ENCODE peak calls at places on chromosomes 1 and 21, in six cellular contexts. One of them, this sample, is unnamed.

GRCh38 chr1:230986976-230987375 is 8.1 kb downstream of the ARV1 start:
- DNase-seq in H9: no peak
- DNase-seq in neuronal stem cell: no peak
- DNase-seq in mesendoderm: no peak
- DNase-seq in IMR-90: peak; percentile 78
- DNase-seq in H1: no peak
- DNase-seq in this sample: peak; percentile 64

GRCh38 chr1:230153655-230154296 is 86.7 kb downstream of the GALNT2 start:
- DNase-seq in H9: no peak
- DNase-seq in neuronal stem cell: peak; percentile 33
- DNase-seq in mesendoderm: no peak
- DNase-seq in IMR-90: peak; percentile 61
- DNase-seq in H1: no peak
- DNase-seq in this sample: peak; percentile 36

GRCh38 chr1:161934278-161934608 is 89.4 kb downstream of the OLFML2B start:
- DNase-seq in H9: no peak
- DNase-seq in neuronal stem cell: no peak
- DNase-seq in mesendoderm: no peak
- DNase-seq in IMR-90: no peak
- DNase-seq in H1: no peak
- DNase-seq in this sample: no peak

GRCh38 chr1:87528754-87529517 is 200.3 kb downstream of the LMO4 start:
- DNase-seq in H9: no peak
- DNase-seq in neuronal stem cell: no peak
- DNase-seq in mesendoderm: no peak
- DNase-seq in IMR-90: no peak
- DNase-seq in H1: no peak
- DNase-seq in this sample: no peak

GRCh38 chr21:36425286-36425685 is 40.1 kb downstream of the CHAF1B start:
- DNase-seq in H9: no peak
- DNase-seq in neuronal stem cell: no peak
- DNase-seq in mesendoderm: no peak
- DNase-seq in IMR-90: peak; percentile 84
- DNase-seq in H1: no peak
- DNase-seq in this sample: no peak

GRCh38 chr1:212067790-212068189 is 32.2 kb downstream of the DTL start:
- DNase-seq in H9: no peak
- DNase-seq in neuronal stem cell: no peak
- DNase-seq in mesendoderm: no peak
- DNase-seq in IMR-90: no peak
- DNase-seq in H1: no peak
- DNase-seq in this sample: no peak

GRCh38 chr1:225342695-225343094 is 85.1 kb downstream of the LBR start:
- DNase-seq in H9: no peak
- DNase-seq in neuronal stem cell: no peak
- DNase-seq in mesendoderm: no peak
- DNase-seq in IMR-90: no peak
- DNase-seq in H1: no peak
- DNase-seq in this sample: no peak

GRCh38 chr1:183346276-183346732 is 71.9 kb downstream of the NMNAT2 start:
- DNase-seq in H9: no peak
- DNase-seq in neuronal stem cell: no peak
- DNase-seq in mesendoderm: no peak
- DNase-seq in IMR-90: no peak
- DNase-seq in H1: no peak
- DNase-seq in this sample: no peak

GRCh38 chr1:246165826-246166709 is 341.0 kb downstream of the SMYD3 start:
- DNase-seq in H9: no peak
- DNase-seq in neuronal stem cell: no peak
- DNase-seq in mesendoderm: no peak
- DNase-seq in IMR-90: no peak
- DNase-seq in H1: no peak
- DNase-seq in this sample: no peak

GRCh38 chr1:109764561-109765482 is 1.1 kb upstream of the EPS8L3 start:
- DNase-seq in H9: no peak
- DNase-seq in neuronal stem cell: no peak
- DNase-seq in mesendoderm: no peak
- DNase-seq in IMR-90: no peak
- DNase-seq in H1: no peak
- DNase-seq in this sample: no peak

GRCh38 chr1:114386129-114387037 is 124.6 kb downstream of the TRIM33 start:
- DNase-seq in H9: no peak
- DNase-seq in neuronal stem cell: no peak
- DNase-seq in mesendoderm: peak; percentile 38
- DNase-seq in IMR-90: no peak
- DNase-seq in H1: peak; percentile 37
- DNase-seq in this sample: peak; percentile 78

GRCh38 chr21:38486221-38486620 is 12.1 kb downstream of the ERG start:
- DNase-seq in H9: no peak
- DNase-seq in neuronal stem cell: no peak
- DNase-seq in mesendoderm: no peak
- DNase-seq in IMR-90: peak; percentile 32
- DNase-seq in H1: no peak
- DNase-seq in this sample: peak; percentile 71

GRCh38 chr1:193545171-193545570 is 358.8 kb upstream of the B3GALT2 start:
- DNase-seq in H9: no peak
- DNase-seq in neuronal stem cell: no peak
- DNase-seq in mesendoderm: no peak
- DNase-seq in IMR-90: no peak
- DNase-seq in H1: no peak
- DNase-seq in this sample: no peak

GRCh38 chr1:110011527-110012041 is 22.8 kb upstream of the STRIP1 start:
- DNase-seq in H9: peak; percentile 39
- DNase-seq in neuronal stem cell: no peak
- DNase-seq in mesendoderm: peak; percentile 80
- DNase-seq in IMR-90: peak; percentile 73
- DNase-seq in H1: peak; percentile 49
- DNase-seq in this sample: peak; percentile 64

GRCh38 chr1:22043175-22043769 is 9.2 kb upstream of the CDC42 start:
- DNase-seq in H9: no peak
- DNase-seq in neuronal stem cell: no peak
- DNase-seq in mesendoderm: no peak
- DNase-seq in IMR-90: no peak
- DNase-seq in H1: no peak
- DNase-seq in this sample: peak; percentile 87

GRCh38 chr1:42173155-42173933 is 8.8 kb upstream of the GUCA2A start:
- DNase-seq in H9: peak; percentile 84
- DNase-seq in neuronal stem cell: peak; percentile 73
- DNase-seq in mesendoderm: peak; percentile 81
- DNase-seq in IMR-90: peak; percentile 28
- DNase-seq in H1: peak; percentile 91
- DNase-seq in this sample: peak; percentile 57

GRCh38 chr21:15445327-15445726 is 284.5 kb upstream of the USP25 start:
- DNase-seq in H9: peak; percentile 71
- DNase-seq in neuronal stem cell: no peak
- DNase-seq in mesendoderm: no peak
- DNase-seq in IMR-90: no peak
- DNase-seq in H1: no peak
- DNase-seq in this sample: no peak

GRCh38 chr1:151611288-151611790 is 511 bp upstream of the SNX27 start:
- DNase-seq in H9: no peak
- DNase-seq in neuronal stem cell: no peak
- DNase-seq in mesendoderm: peak; percentile 52
- DNase-seq in IMR-90: peak; percentile 58
- DNase-seq in H1: no peak
- DNase-seq in this sample: peak; percentile 99

GRCh38 chr1:151613275-151613867 is 1.5 kb downstream of the SNX27 start:
- DNase-seq in H9: no peak
- DNase-seq in neuronal stem cell: no peak
- DNase-seq in mesendoderm: peak; percentile 55
- DNase-seq in IMR-90: no peak
- DNase-seq in H1: peak; percentile 53
- DNase-seq in this sample: no peak

GRCh38 chr1:151612506-151613274 is 840 bp downstream of the SNX27 start:
- DNase-seq in H9: peak; percentile 46
- DNase-seq in neuronal stem cell: no peak
- DNase-seq in mesendoderm: peak; percentile 61
- DNase-seq in IMR-90: no peak
- DNase-seq in H1: no peak
- DNase-seq in this sample: no peak

GRCh38 chr1:151610142-151610541 is 1.7 kb upstream of the SNX27 start:
- DNase-seq in H9: no peak
- DNase-seq in neuronal stem cell: no peak
- DNase-seq in mesendoderm: no peak
- DNase-seq in IMR-90: no peak
- DNase-seq in H1: no peak
- DNase-seq in this sample: no peak

GRCh38 chr1:151611832-151612505 is at the start of gene SNX27:
- DNase-seq in H9: peak; percentile 97
- DNase-seq in neuronal stem cell: peak; percentile 97
- DNase-seq in mesendoderm: peak; percentile 98
- DNase-seq in IMR-90: peak; percentile 90
- DNase-seq in H1: peak; percentile 93
- DNase-seq in this sample: peak; percentile 88
- H3K23ac ChIP-seq in H9: no peak within 1 kb of the TSS
- H3K23ac ChIP-seq in neuronal stem cell: peak within 1 kb of the TSS; percentile 99
- H3K23ac ChIP-seq in mesendoderm: peak within 1 kb of the TSS; percentile 48
- H3K23ac ChIP-seq in IMR-90: peak within 1 kb of the TSS; percentile 93
- H3K23ac ChIP-seq in H1: no peak within 1 kb of the TSS
- H3K23ac ChIP-seq in this sample: no peak within 1 kb of the TSS

GRCh38 chr1:200738733-200739498 is at the start of gene CAMSAP2:
- DNase-seq in H9: peak; percentile 93
- DNase-seq in neuronal stem cell: peak; percentile 88
- DNase-seq in mesendoderm: peak; percentile 89
- DNase-seq in IMR-90: peak; percentile 86
- DNase-seq in H1: peak; percentile 87
- DNase-seq in this sample: peak; percentile 83
- H3K23ac ChIP-seq in H9: no peak within 1 kb of the TSS
- H3K23ac ChIP-seq in neuronal stem cell: peak within 1 kb of the TSS; percentile 92
- H3K23ac ChIP-seq in mesendoderm: peak within 1 kb of the TSS; percentile 32
- H3K23ac ChIP-seq in IMR-90: peak within 1 kb of the TSS; percentile 95
- H3K23ac ChIP-seq in H1: no peak within 1 kb of the TSS
- H3K23ac ChIP-seq in this sample: no peak within 1 kb of the TSS

DNA sequence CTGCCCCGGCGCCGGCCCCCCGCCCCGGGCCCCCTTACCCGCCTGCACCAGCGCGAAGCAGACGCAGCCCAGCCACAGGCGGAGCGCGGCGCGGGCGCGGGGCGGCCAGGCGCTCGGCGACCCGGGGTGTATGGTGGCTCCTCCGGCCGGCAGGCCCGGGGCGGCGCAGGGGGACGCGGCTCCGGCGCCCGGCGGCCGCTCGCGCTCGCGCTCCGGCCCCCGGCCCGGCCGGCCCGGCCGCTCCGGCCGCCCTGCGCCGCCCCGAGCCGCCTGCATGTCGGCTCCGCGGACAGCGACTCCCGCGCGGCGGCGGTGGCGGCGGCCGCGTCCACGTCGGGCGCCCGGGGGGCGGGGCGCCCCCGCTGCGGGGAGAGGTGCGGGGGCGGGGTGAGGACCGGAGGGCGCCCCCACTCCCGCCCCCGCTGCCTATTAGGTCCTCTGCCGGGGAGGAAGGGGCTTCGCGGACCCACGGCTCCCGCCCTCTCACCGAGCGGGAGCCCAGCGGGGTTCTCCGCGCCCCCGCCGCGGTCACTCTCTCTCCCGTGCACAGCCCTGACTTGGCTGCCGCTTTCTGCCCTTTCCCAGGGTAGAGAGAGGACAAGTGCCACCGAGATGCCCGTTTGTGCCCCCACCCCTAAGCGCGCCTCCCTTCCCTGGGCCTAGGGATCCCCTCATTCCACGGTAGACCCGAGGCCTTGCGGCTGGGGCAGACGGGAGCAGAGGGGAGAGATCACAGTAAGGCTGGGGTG is at the start of gene FNDC5:
- DNase-seq in H9: peak; percentile 43
- DNase-seq in neuronal stem cell: no peak
- DNase-seq in mesendoderm: peak; percentile 71
- DNase-seq in IMR-90: peak; percentile 11
- DNase-seq in H1: no peak
- DNase-seq in this sample: peak; percentile 23
- H3K23ac ChIP-seq in H9: no peak within 1 kb of the TSS
- H3K23ac ChIP-seq in neuronal stem cell: peak within 1 kb of the TSS; percentile 34
- H3K23ac ChIP-seq in mesendoderm: peak within 1 kb of the TSS; percentile 38
- H3K23ac ChIP-seq in IMR-90: peak within 1 kb of the TSS; percentile 74
- H3K23ac ChIP-seq in H1: no peak within 1 kb of the TSS
- H3K23ac ChIP-seq in this sample: no peak within 1 kb of the TSS

GRCh38 chr1:52741259-52741658 is 15.0 kb downstream of the ZYG11B start:
- DNase-seq in H9: no peak
- DNase-seq in neuronal stem cell: no peak
- DNase-seq in mesendoderm: no peak
- DNase-seq in IMR-90: no peak
- DNase-seq in H1: no peak
- DNase-seq in this sample: no peak
- H3K23ac ChIP-seq in H9: no peak overlapping the region
- H3K23ac ChIP-seq in neuronal stem cell: no peak overlapping the region
- H3K23ac ChIP-seq in mesendoderm: no peak overlapping the region
- H3K23ac ChIP-seq in IMR-90: no peak overlapping the region
- H3K23ac ChIP-seq in H1: no peak overlapping the region
- H3K23ac ChIP-seq in this sample: no peak overlapping the region

GRCh38 chr1:55214903-55215193 is 316 bp downstream of the USP24 start:
- DNase-seq in H9: peak; percentile 58
- DNase-seq in neuronal stem cell: peak; percentile 54
- DNase-seq in mesendoderm: peak; percentile 76
- DNase-seq in IMR-90: peak; percentile 49
- DNase-seq in H1: peak; percentile 75
- DNase-seq in this sample: no peak
- H3K23ac ChIP-seq in H9: no peak overlapping the region
- H3K23ac ChIP-seq in neuronal stem cell: peak overlapping the region; percentile 99
- H3K23ac ChIP-seq in mesendoderm: peak overlapping the region; percentile 99
- H3K23ac ChIP-seq in IMR-90: peak overlapping the region; percentile 97
- H3K23ac ChIP-seq in H1: no peak overlapping the region
- H3K23ac ChIP-seq in this sample: no peak overlapping the region

DNA sequence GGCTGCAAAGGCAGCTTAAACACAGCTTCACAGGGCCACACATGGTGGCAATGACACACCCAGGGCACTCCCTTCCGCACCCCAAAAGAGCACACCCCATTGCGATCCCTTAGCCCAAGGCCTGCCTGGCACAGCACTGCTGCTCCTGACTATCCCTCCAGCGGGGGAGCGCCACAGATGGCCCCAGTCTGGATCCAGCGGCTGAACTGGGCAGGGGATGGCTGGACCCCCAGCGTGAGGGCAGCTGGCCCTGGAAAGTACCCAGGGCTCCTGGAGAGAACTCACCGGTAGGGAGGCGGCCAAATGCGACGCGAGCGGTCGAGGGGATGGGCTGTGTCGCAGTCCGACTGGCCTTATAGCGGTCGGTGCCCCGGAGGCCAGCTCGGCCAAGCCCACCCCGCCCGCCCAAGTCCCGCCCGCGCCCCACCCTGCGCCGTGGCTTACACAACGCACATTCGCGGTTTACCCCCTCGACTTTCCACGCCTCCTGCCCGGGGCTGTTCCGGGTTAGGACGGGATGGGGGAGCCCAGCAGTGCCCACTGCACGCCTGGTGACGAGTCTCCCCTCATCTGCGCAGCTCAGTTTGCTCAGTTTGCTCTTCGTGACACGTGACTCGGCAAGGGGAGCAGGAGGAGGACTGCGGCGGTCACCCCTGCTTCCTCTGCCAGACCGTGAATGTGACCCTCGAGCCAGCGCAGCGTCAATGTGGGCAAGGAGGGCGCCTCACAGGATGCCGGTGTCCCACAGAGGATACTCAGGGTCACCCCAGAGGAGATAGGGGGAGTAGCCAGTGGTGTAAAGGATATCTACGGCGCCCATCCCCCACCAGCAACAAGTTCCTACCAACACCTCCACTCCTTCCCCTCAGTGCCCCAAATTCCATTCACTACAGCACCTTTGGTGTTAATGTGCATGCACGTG is at the start of gene S100A6:
- DNase-seq in H9: no peak
- DNase-seq in neuronal stem cell: no peak
- DNase-seq in mesendoderm: no peak
- DNase-seq in IMR-90: peak; percentile 89
- DNase-seq in H1: no peak
- DNase-seq in this sample: peak; percentile 59
- H3K23ac ChIP-seq in H9: no peak within 1 kb of the TSS
- H3K23ac ChIP-seq in neuronal stem cell: peak within 1 kb of the TSS; percentile 8
- H3K23ac ChIP-seq in mesendoderm: peak within 1 kb of the TSS; percentile 90
- H3K23ac ChIP-seq in IMR-90: peak within 1 kb of the TSS; percentile 99
- H3K23ac ChIP-seq in H1: no peak within 1 kb of the TSS
- H3K23ac ChIP-seq in this sample: no peak within 1 kb of the TSS